ENCODE peak calls at places on chromosomes 6 and 20, in nine cellular contexts. I is spleen, A is endothelial cell of umbilical vein, Q is sigmoid colon, F is stomach, C is GM12891, K is GM12892, T is K562, J is suprapubic skin. R is an unnamed sample.

GRCh38 chr20:2693286-2693995 is 861 bp downstream of the EBF4 start:
- DNase-seq in I (no peak), T (no peak), J (peak), K (no peak), C (peak), Q (peak), A (peak), F (peak), R (peak)

GRCh38 chr20:42857446-42857845 is 332.3 kb downstream of the PTPRT start:
- DNase-seq in T (no peak), F (no peak), C (no peak), Q (no peak), K (no peak), J (no peak), I (no peak), A (no peak), R (no peak)

GRCh38 chr6:115838763-115839401 is 221.8 kb downstream of the FRK start:
- DNase-seq in I (no peak), A (peak), K (no peak), Q (no peak), C (peak), F (peak), T (peak), J (no peak), R (peak)

GRCh38 chr6:36221674-36222073 is 25.1 kb downstream of the BRPF3 start:
- DNase-seq in J (no peak), A (no peak), Q (no peak), C (no peak), I (no peak), T (no peak), K (no peak), F (no peak), R (no peak)

GRCh38 chr6:88869263-88870023 is 94.0 kb downstream of the RNGTT start:
- DNase-seq in C (no peak), I (no peak), K (no peak), A (peak), Q (no peak), F (no peak), T (no peak), J (no peak), R (no peak)

GRCh38 chr6:19866900-19867627 is 29.9 kb downstream of the ID4 start:
- DNase-seq in Q (no peak), A (no peak), I (no peak), J (no peak), T (no peak), K (no peak), C (no peak), F (no peak), R (no peak)

GRCh38 chr6:44072959-44073611 is 54.2 kb downstream of the MRPL14 start:
- DNase-seq in F (peak), K (peak), J (peak), Q (peak), A (peak), I (peak), C (peak), T (peak), R (peak)

GRCh38 chr20:25407311-25408169 is at the start of gene GINS1:
- DNase-seq in J (peak), Q (peak), C (peak), K (peak), T (peak), A (peak), F (peak), I (peak), R (peak)

GRCh38 chr20:4601630-4602296 is 119.9 kb upstream of the PRND start:
- DNase-seq in J (no peak), I (no peak), F (no peak), C (no peak), A (peak), T (no peak), Q (peak), K (no peak), R (peak)

GRCh38 chr6:14596410-14596809 is 478.8 kb downstream of the CD83 start:
- DNase-seq in T (peak), I (no peak), K (no peak), C (no peak), Q (peak), F (peak), A (no peak), J (no peak), R (no peak)

GRCh38 chr20:47544240-47544639 is 42.6 kb downstream of the NCOA3 start:
- DNase-seq in F (no peak), C (no peak), I (no peak), K (no peak), A (no peak), J (no peak), Q (no peak), T (no peak), R (no peak)

GRCh38 chr20:5592823-5593761 is 157.1 kb upstream of the SHLD1 start:
- DNase-seq in T (no peak), Q (no peak), I (no peak), C (no peak), K (no peak), J (no peak), F (no peak), A (no peak), R (no peak)

GRCh38 chr20:62711703-62712101 is 3.1 kb downstream of the NTSR1 start:
- DNase-seq in T (peak), K (no peak), F (peak), A (no peak), Q (peak), J (no peak), C (no peak), I (no peak), R (peak)

GRCh38 chr6:44074383-44075136 is 52.7 kb downstream of the MRPL14 start:
- DNase-seq in Q (peak), C (peak), T (peak), F (peak), A (peak), I (peak), J (peak), K (peak), R (peak)

GRCh38 chr6:13776602-13777001 is 37.8 kb downstream of the MCUR1 start:
- DNase-seq in A (no peak), Q (no peak), C (no peak), T (no peak), F (peak), J (no peak), I (no peak), K (no peak), R (no peak)

GRCh38 chr6:152636675-152637421 is at the start of gene SYNE1:
- DNase-seq in J (peak), I (peak), F (peak), A (no peak), K (peak), T (no peak), Q (peak), C (no peak), R (no peak)

GRCh38 chr6:87122477-87122876 is 27.6 kb upstream of the CGA start:
- DNase-seq in A (no peak), F (no peak), J (no peak), T (no peak), I (no peak), C (no peak), Q (no peak), K (no peak), R (no peak)

GRCh38 chr20:46671866-46672542 is 17.2 kb downstream of the TP53RK start:
- DNase-seq in A (no peak), Q (no peak), K (no peak), F (no peak), J (no peak), I (no peak), C (no peak), T (no peak), R (no peak)

GRCh38 chr6:219641-220198 is 72.6 kb upstream of the DUSP22 start:
- DNase-seq in F (peak), A (no peak), C (no peak), T (peak), Q (peak), I (peak), J (no peak), K (no peak), R (peak)

GRCh38 chr6:112298816-112299281 is 44.5 kb upstream of the LAMA4 start:
- DNase-seq in T (no peak), C (no peak), Q (no peak), I (no peak), F (no peak), K (no peak), A (peak), J (no peak), R (no peak)

GRCh38 chr20:62623488-62624324 is 18.6 kb upstream of the SLCO4A1 start:
- DNase-seq in T (peak), J (peak), I (peak), A (peak), F (peak), C (peak), Q (peak), K (peak), R (peak)

GRCh38 chr20:57795347-57795697 is 85.5 kb upstream of the PMEPA1 start:
- DNase-seq in F (no peak), T (no peak), K (no peak), C (no peak), Q (no peak), A (no peak), I (peak), J (no peak), R (no peak)

GRCh38 chr6:66605971-66606370 is 898.9 kb upstream of the EYS start:
- DNase-seq in K (no peak), J (no peak), C (no peak), F (no peak), I (no peak), A (no peak), T (no peak), Q (no peak), R (no peak)

GRCh38 chr20:24650091-24650490 is 180.7 kb downstream of the SYNDIG1 start:
- DNase-seq in J (peak), I (peak), K (no peak), Q (peak), F (no peak), A (no peak), C (no peak), T (no peak), R (no peak)

GRCh38 chr6:106461084-106461483 is 100.6 kb downstream of the CRYBG1 start:
- DNase-seq in C (no peak), F (no peak), J (no peak), A (no peak), I (no peak), K (no peak), T (no peak), Q (no peak), R (no peak)

GRCh38 chr6:142925575-142926110 is 19.3 kb downstream of the HIVEP2 start:
- DNase-seq in K (no peak), A (peak), T (no peak), F (no peak), J (no peak), I (no peak), C (no peak), Q (no peak), R (no peak)

GRCh38 chr6:95091823-95092436 is 485.4 kb upstream of the MANEA start:
- DNase-seq in C (no peak), F (no peak), J (no peak), Q (no peak), K (no peak), I (no peak), T (peak), A (peak), R (no peak)

GRCh38 chr6:140602431-140602836 is 1228.0 kb upstream of the CITED2 start:
- DNase-seq in A (no peak), T (no peak), F (no peak), J (no peak), K (no peak), Q (no peak), I (no peak), C (no peak), R (no peak)

GRCh38 chr6:15391500-15391899 is 145.6 kb downstream of the JARID2 start:
- DNase-seq in Q (no peak), J (no peak), I (no peak), F (no peak), T (no peak), A (no peak), K (no peak), C (no peak), R (no peak)

GRCh38 chr6:137550527-137550926 is 56.3 kb upstream of the OLIG3 start:
- DNase-seq in C (no peak), F (no peak), T (no peak), K (no peak), J (no peak), A (no peak), I (no peak), Q (no peak), R (no peak)

GRCh38 chr20:10309326-10309725 is 90.7 kb downstream of the SNAP25 start:
- DNase-seq in C (no peak), I (no peak), F (no peak), J (no peak), Q (no peak), T (no peak), K (no peak), A (peak), R (no peak)

GRCh38 chr6:56724455-56724854 is 81.8 kb upstream of the DST start:
- DNase-seq in J (no peak), T (no peak), Q (no peak), I (no peak), A (no peak), F (no peak), C (no peak), K (no peak), R (no peak)

GRCh38 chr20:23043376-23043775 is 6.1 kb downstream of the THBD start:
- DNase-seq in K (no peak), A (no peak), Q (no peak), J (no peak), T (peak), C (no peak), I (no peak), F (peak), R (no peak)

GRCh38 chr6:141877275-141877983 is 255.3 kb upstream of the GJE1 start:
- DNase-seq in Q (no peak), J (no peak), K (no peak), F (no peak), I (no peak), C (no peak), T (no peak), A (no peak), R (no peak)

GRCh38 chr6:33961686-33962085 is 157.9 kb upstream of the MLN start:
- DNase-seq in J (peak), A (no peak), I (no peak), Q (no peak), T (no peak), K (no peak), C (no peak), F (no peak), R (no peak)

GRCh38 chr6:33958863-33959651 is 155.3 kb upstream of the MLN start:
- DNase-seq in T (no peak), I (peak), J (no peak), F (no peak), A (no peak), C (no peak), K (no peak), Q (no peak), R (no peak)

GRCh38 chr6:33960345-33961313 is 156.8 kb upstream of the MLN start:
- DNase-seq in F (no peak), Q (no peak), J (no peak), A (no peak), T (peak), C (no peak), K (no peak), I (peak), R (no peak)

GRCh38 chr6:33958208-33958862 is 154.5 kb upstream of the MLN start:
- DNase-seq in T (no peak), Q (no peak), F (no peak), A (no peak), C (no peak), K (no peak), I (peak), J (no peak), R (no peak)

DNA sequence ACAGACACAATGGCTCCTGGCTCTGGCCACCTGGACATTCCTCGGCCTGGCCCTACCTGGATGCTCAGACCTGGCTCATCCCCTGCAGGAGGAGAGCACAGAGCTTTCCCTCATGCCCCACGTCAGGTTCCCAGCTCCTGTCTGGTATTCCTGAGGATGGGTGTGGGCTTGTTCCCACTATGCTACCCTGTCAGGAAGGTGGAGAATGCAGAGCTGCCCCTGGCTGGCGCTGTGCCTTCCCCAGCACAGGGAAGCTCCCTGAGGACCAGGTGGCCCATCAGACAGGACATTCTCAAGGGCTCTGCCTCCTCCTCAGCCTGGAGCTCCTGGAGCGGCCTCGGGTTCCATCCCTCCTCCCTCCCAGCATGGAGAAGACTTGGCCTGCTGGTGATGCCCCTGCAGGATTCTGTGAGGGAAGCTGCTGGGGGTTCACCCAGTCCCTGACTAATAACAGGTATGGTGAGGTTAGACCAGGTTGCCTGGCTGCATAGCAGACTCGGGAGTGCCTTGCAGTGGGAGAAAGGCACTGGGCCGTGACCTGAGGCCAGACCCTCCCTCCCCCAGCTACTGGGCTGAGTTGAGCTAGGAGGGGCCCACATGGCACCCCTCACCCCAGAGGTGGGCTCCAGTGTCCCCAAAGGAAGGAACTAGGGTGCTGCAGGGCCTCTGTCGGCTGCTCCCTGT is 156.0 kb upstream of the MLN start:
- DNase-seq in C (no peak), J (no peak), I (peak), A (no peak), T (no peak), K (no peak), F (no peak), Q (no peak), R (no peak)
- TF ChIP-seq POLR2AphosphoS5 in C (no peak), J (no peak), I (no peak), A (no peak), T (no peak), K (no peak), F (no peak), Q (no peak), R (no peak)

DNA sequence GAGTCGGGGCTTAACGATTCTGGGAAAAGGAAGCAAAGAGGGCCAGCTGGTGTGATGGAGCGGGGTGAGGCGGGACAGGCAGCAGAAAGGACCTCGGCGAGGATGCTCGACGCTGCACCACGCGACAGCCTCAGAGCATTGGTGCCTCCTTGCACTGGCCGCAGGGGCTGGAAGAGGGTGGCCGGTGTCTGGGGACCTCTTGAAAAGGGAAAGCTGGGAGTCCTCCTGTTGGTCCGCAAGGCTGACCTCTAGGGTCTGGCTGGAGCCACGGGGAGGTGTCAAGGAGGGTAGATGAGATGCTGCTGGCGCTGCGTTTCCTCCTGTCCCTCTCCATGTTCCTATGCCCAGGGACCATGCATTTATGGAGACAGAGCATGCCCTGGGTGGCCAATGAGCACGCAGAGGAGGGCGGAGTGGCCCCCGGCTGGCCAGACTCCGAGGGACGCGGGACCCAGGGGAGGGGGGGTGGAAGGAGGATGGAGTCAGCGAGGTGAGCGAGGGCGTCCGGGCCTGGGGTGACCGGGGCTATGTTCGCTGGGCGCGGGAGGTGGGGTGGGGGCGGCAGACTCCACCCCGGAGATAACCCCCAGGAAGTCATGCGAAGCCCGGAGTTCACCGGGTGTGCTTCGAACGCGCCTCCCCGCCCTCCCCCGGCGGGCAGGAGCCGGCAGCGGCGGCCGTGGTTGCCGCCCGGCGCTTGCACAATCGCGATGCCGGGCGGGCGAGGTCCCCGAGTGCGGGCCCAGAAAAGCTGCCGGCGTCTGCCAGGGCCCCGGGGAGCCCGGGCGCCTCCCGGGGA is at the start of gene CYP24A1:
- DNase-seq in A (no peak), Q (no peak), K (no peak), F (peak), J (no peak), C (no peak), T (no peak), I (peak), R (peak)
- TF ChIP-seq POLR2A in A (no peak), Q (no peak), K (no peak), F (no peak), J (no peak), C (no peak), T (no peak), I (no peak), R (no peak)

GRCh38 chr6:31795616-31796298 is at the start of gene VARS1:
- DNase-seq in Q (peak), J (peak), A (peak), T (peak), K (peak), C (peak), I (peak), F (peak), R (peak)
- TF ChIP-seq POLR2AphosphoS5 in Q (peak), J (no peak), A (peak), T (peak), K (no peak), C (no peak), I (peak), F (peak), R (peak)

DNA sequence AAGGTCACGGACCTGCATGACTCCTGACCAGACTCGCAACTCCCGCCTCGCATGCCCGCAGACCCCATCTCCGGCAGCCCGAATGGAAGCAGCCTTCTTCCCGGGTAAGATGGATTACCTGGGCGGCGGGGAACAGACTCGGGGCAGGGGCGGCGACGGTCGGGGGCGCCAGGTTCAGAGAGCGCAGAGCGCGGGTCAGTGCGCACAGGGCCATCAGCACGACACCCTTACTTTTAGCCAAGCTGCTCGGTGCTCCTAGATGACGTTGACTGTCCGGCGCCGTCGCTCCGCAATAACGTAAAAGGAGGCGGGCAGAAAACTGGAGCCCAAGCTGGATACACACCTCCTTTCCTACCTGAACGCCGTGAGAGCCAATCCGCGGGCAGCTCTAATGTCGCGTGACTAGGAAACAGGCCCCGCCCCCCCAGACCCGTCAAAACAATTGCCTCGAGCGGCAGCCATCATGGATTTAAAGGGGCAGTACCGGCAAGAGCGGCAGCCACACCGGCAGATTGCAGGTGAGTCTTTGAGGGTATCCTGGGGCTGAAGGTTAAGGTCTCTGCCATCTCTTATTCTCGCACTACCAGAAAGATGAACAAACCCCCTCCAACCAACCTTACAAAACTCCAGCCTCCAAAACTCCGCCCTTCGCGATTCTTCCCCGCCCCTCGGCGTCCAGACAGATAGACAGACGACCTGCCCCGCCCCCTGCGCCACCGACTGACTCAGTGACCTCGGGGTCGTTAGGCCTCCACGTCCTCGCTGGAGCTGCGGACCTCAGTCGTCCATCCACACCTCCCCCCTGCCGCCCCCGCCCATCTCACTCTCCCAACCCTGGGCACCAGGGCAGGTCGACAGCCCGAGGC is at the start of the genes KLC4 and MRPL2:
- DNase-seq in T (peak), K (peak), Q (peak), F (peak), J (peak), A (peak), I (peak), C (peak), R (peak)
- TF ChIP-seq POLR2A in T (peak), K (peak), Q (peak), F (no peak), J (peak), A (peak), I (peak), C (peak), R (peak)